ENCODE peak calls at places on chromosomes 2 and 18, in ten cellular contexts. One of them, this sample, is unnamed.

GRCh38 chr2:191245869-191246531 is 796 bp downstream of the MYO1B start:
- DNase-seq in stomach: peak; percentile 57
- DNase-seq in transverse colon: peak; percentile 69
- DNase-seq in endothelial cell of umbilical vein: peak; percentile 60
- DNase-seq in HCT116: peak; percentile 19
- DNase-seq in spleen: peak; percentile 79
- DNase-seq in GM12878: no peak
- DNase-seq in breast epithelium: peak; percentile 59
- DNase-seq in GM12891: peak; percentile 1
- DNase-seq in K562: no peak
- DNase-seq in this sample: peak; percentile 52

GRCh38 chr2:181444654-181445053 is 12.5 kb upstream of the ITGA4 start:
- DNase-seq in stomach: no peak
- DNase-seq in transverse colon: no peak
- DNase-seq in endothelial cell of umbilical vein: no peak
- DNase-seq in HCT116: no peak
- DNase-seq in spleen: no peak
- DNase-seq in GM12878: no peak
- DNase-seq in breast epithelium: no peak
- DNase-seq in GM12891: no peak
- DNase-seq in K562: no peak
- DNase-seq in this sample: no peak

GRCh38 chr2:239357954-239358754 is 42.7 kb downstream of the HDAC4 start:
- DNase-seq in stomach: no peak
- DNase-seq in transverse colon: no peak
- DNase-seq in endothelial cell of umbilical vein: no peak
- DNase-seq in HCT116: no peak
- DNase-seq in spleen: no peak
- DNase-seq in GM12878: no peak
- DNase-seq in breast epithelium: no peak
- DNase-seq in GM12891: no peak
- DNase-seq in K562: no peak
- DNase-seq in this sample: no peak

GRCh38 chr2:160694631-160695030 is 201.0 kb upstream of the RBMS1 start:
- DNase-seq in stomach: no peak
- DNase-seq in transverse colon: peak; percentile 31
- DNase-seq in endothelial cell of umbilical vein: no peak
- DNase-seq in HCT116: no peak
- DNase-seq in spleen: no peak
- DNase-seq in GM12878: no peak
- DNase-seq in breast epithelium: no peak
- DNase-seq in GM12891: no peak
- DNase-seq in K562: no peak
- DNase-seq in this sample: no peak

GRCh38 chr2:39608212-39608575 is 57.5 kb upstream of the TMEM178A start:
- DNase-seq in stomach: no peak
- DNase-seq in transverse colon: no peak
- DNase-seq in endothelial cell of umbilical vein: no peak
- DNase-seq in HCT116: no peak
- DNase-seq in spleen: no peak
- DNase-seq in GM12878: no peak
- DNase-seq in breast epithelium: no peak
- DNase-seq in GM12891: no peak
- DNase-seq in K562: no peak
- DNase-seq in this sample: no peak

GRCh38 chr2:164213916-164214315 is 407.4 kb downstream of the GRB14 start:
- DNase-seq in stomach: no peak
- DNase-seq in transverse colon: no peak
- DNase-seq in endothelial cell of umbilical vein: no peak
- DNase-seq in HCT116: no peak
- DNase-seq in spleen: no peak
- DNase-seq in GM12878: no peak
- DNase-seq in breast epithelium: no peak
- DNase-seq in GM12891: no peak
- DNase-seq in K562: no peak
- DNase-seq in this sample: no peak

GRCh38 chr18:3819933-3820332 is 370.0 kb downstream of the TGIF1 start:
- DNase-seq in stomach: no peak
- DNase-seq in transverse colon: no peak
- DNase-seq in endothelial cell of umbilical vein: no peak
- DNase-seq in HCT116: no peak
- DNase-seq in spleen: no peak
- DNase-seq in GM12878: no peak
- DNase-seq in breast epithelium: no peak
- DNase-seq in GM12891: no peak
- DNase-seq in K562: no peak
- DNase-seq in this sample: no peak

GRCh38 chr2:47767880-47768609 is 14.9 kb upstream of the MSH6 start:
- DNase-seq in stomach: peak; percentile 77
- DNase-seq in transverse colon: peak; percentile 70
- DNase-seq in endothelial cell of umbilical vein: peak; percentile 63
- DNase-seq in HCT116: peak; percentile 43
- DNase-seq in spleen: peak; percentile 95
- DNase-seq in GM12878: no peak
- DNase-seq in breast epithelium: peak; percentile 61
- DNase-seq in GM12891: peak; percentile 56
- DNase-seq in K562: peak; percentile 74
- DNase-seq in this sample: peak; percentile 38

GRCh38 chr2:236579746-236580315 is 10.2 kb downstream of the ACKR3 start:
- DNase-seq in stomach: no peak
- DNase-seq in transverse colon: no peak
- DNase-seq in endothelial cell of umbilical vein: peak; percentile 4
- DNase-seq in HCT116: no peak
- DNase-seq in spleen: no peak
- DNase-seq in GM12878: no peak
- DNase-seq in breast epithelium: no peak
- DNase-seq in GM12891: no peak
- DNase-seq in K562: no peak
- DNase-seq in this sample: no peak

GRCh38 chr2:184339966-184340365 is 258.4 kb upstream of the ZNF804A start:
- DNase-seq in stomach: no peak
- DNase-seq in transverse colon: no peak
- DNase-seq in endothelial cell of umbilical vein: peak; percentile 62
- DNase-seq in HCT116: no peak
- DNase-seq in spleen: no peak
- DNase-seq in GM12878: no peak
- DNase-seq in breast epithelium: no peak
- DNase-seq in GM12891: no peak
- DNase-seq in K562: no peak
- DNase-seq in this sample: no peak

GRCh38 chr2:240999873-241000541 is 1.6 kb downstream of the SNED1 start:
- DNase-seq in stomach: peak; percentile 20
- DNase-seq in transverse colon: peak; percentile 8
- DNase-seq in endothelial cell of umbilical vein: no peak
- DNase-seq in HCT116: no peak
- DNase-seq in spleen: peak; percentile 72
- DNase-seq in GM12878: no peak
- DNase-seq in breast epithelium: peak; percentile 49
- DNase-seq in GM12891: peak; percentile 15
- DNase-seq in K562: no peak
- DNase-seq in this sample: peak; percentile 4

GRCh38 chr18:9782073-9782857 is 74.2 kb downstream of the RAB31 start:
- DNase-seq in stomach: no peak
- DNase-seq in transverse colon: no peak
- DNase-seq in endothelial cell of umbilical vein: no peak
- DNase-seq in HCT116: no peak
- DNase-seq in spleen: no peak
- DNase-seq in GM12878: no peak
- DNase-seq in breast epithelium: no peak
- DNase-seq in GM12891: no peak
- DNase-seq in K562: no peak
- DNase-seq in this sample: no peak

GRCh38 chr18:48887294-48887904 is 63.4 kb downstream of the SMAD7 start:
- DNase-seq in stomach: no peak
- DNase-seq in transverse colon: no peak
- DNase-seq in endothelial cell of umbilical vein: no peak
- DNase-seq in HCT116: no peak
- DNase-seq in spleen: peak; percentile 30
- DNase-seq in GM12878: no peak
- DNase-seq in breast epithelium: no peak
- DNase-seq in GM12891: no peak
- DNase-seq in K562: no peak
- DNase-seq in this sample: no peak

GRCh38 chr2:28717339-28717758 is 34.3 kb upstream of the PPP1CB start:
- DNase-seq in stomach: no peak
- DNase-seq in transverse colon: peak; percentile 33
- DNase-seq in endothelial cell of umbilical vein: peak; percentile 49
- DNase-seq in HCT116: peak; percentile 67
- DNase-seq in spleen: peak; percentile 77
- DNase-seq in GM12878: no peak
- DNase-seq in breast epithelium: no peak
- DNase-seq in GM12891: no peak
- DNase-seq in K562: no peak
- DNase-seq in this sample: no peak

DNA sequence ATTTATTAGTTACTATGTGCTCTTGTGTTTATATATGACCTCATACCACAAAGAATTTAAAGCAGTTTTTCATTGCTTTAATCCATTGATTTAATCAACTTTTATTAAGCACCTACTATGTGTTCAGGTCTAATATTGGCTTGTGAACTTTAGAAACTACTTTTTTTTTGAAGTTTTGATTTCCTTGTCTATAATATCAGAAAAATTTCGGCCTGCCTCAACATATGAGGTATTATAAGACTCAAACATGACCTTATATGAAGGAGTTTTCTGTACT is 117.7 kb downstream of the ZNF521 start:
- DNase-seq in stomach: no peak
- DNase-seq in transverse colon: no peak
- DNase-seq in endothelial cell of umbilical vein: no peak
- DNase-seq in HCT116: no peak
- DNase-seq in spleen: no peak
- DNase-seq in GM12878: no peak
- DNase-seq in breast epithelium: no peak
- DNase-seq in GM12891: no peak
- DNase-seq in K562: no peak
- DNase-seq in this sample: no peak
- TF ChIP-seq POLR2A in stomach: no peak
- TF ChIP-seq POLR2A in transverse colon: no peak
- TF ChIP-seq POLR2A in endothelial cell of umbilical vein: no peak
- TF ChIP-seq POLR2A in HCT116: no peak
- TF ChIP-seq POLR2A in spleen: no peak
- TF ChIP-seq POLR2A in GM12878: no peak
- TF ChIP-seq POLR2A in breast epithelium: no peak
- TF ChIP-seq POLR2A in GM12891: no peak
- TF ChIP-seq POLR2A in K562: no peak
- TF ChIP-seq POLR2A in this sample: no peak

DNA sequence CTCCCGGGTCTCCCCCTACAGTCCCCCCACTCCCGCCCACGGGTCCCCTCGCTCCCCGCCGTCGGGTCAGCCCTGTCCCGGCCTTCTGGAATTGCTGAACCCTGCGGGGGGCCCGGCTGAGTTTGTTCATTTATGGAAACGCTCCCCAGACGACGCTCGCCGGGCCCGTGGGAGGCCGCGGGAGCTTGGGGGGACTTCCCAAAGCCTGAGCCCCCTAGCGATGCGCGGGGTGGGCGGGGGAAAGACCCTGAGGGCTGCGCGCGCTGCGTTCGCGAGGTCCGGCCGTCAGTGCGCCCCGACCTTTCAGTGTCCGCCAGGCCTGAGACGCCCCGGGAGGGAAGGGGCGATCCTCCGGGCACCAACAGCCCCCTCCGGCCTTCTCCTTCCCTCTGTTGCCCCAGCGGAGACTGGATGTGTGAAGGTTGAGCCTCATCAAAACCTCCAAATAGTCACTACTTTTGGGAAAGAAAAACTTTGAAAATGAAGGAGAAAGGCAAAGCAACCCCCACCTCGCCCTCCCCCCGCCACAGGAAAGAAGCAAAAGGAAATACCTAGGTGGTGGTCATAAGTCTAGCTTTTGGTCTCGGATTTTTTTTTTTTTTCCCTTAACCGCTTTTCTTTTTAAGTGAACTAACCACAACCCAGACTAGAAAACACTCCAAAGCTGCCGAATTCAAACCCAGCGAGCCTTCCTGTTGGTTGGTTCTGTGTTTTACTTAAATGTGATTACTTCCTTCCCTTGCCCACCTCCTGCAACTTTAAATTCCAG is 509 bp upstream of the CYS1 start:
- DNase-seq in stomach: no peak
- DNase-seq in transverse colon: no peak
- DNase-seq in endothelial cell of umbilical vein: no peak
- DNase-seq in HCT116: no peak
- DNase-seq in spleen: no peak
- DNase-seq in GM12878: no peak
- DNase-seq in breast epithelium: no peak
- DNase-seq in GM12891: no peak
- DNase-seq in K562: peak; percentile 11
- DNase-seq in this sample: no peak
- TF ChIP-seq POLR2AphosphoS5 in stomach: no peak
- TF ChIP-seq POLR2AphosphoS5 in transverse colon: no peak
- TF ChIP-seq POLR2AphosphoS5 in endothelial cell of umbilical vein: no peak
- TF ChIP-seq POLR2AphosphoS5 in HCT116: no peak
- TF ChIP-seq POLR2AphosphoS5 in spleen: no peak
- TF ChIP-seq POLR2AphosphoS5 in GM12878: peak; percentile 53
- TF ChIP-seq POLR2AphosphoS5 in breast epithelium: no peak
- TF ChIP-seq POLR2AphosphoS5 in GM12891: no peak
- TF ChIP-seq POLR2AphosphoS5 in K562: no peak
- TF ChIP-seq POLR2AphosphoS5 in this sample: no peak

DNA sequence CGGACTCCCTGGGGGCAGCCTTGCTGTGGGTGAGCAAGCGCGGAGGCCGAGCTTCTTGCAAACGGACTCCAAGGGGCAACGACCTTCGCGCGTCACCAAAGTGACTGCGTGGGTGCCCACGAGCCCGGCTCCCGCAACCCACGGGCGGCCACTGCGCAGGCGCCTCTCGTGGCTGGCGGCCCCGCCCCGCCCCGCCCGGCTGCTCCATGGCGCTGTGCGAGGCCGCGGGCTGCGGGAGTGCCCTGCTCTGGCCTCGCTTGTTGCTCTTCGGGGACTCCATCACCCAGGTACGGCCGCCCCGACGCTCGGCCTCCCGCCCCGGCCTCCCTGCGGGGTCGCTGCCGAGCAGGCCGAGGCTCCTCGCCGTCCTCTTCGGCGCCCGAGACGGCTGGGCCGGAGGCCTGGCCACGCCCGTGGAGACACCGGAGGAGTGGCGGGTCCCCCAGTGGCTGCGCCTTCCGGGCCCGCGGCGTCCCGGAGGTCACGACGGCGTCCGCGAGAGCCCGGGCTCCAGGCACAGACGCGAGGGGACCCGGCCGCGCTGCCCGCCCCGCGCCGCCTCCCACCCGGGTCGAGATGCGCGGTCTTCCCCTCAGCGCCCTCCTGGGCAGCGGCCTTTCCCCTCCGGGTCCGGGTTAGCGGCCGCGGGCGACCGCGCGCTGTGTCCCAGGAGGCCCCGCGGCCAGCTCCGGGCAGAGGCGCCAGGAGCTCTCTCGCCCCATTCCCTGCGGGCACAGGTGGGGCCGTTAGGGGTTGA is at the start of gene IAH1:
- DNase-seq in stomach: peak; percentile 63
- DNase-seq in transverse colon: peak; percentile 71
- DNase-seq in endothelial cell of umbilical vein: peak; percentile 60
- DNase-seq in HCT116: no peak
- DNase-seq in spleen: peak; percentile 93
- DNase-seq in GM12878: no peak
- DNase-seq in breast epithelium: no peak
- DNase-seq in GM12891: peak; percentile 64
- DNase-seq in K562: no peak
- DNase-seq in this sample: peak; percentile 39
- TF ChIP-seq POLR2A in stomach: no peak
- TF ChIP-seq POLR2A in transverse colon: no peak
- TF ChIP-seq POLR2A in endothelial cell of umbilical vein: peak; percentile 66
- TF ChIP-seq POLR2A in HCT116: peak; percentile 38
- TF ChIP-seq POLR2A in spleen: no peak
- TF ChIP-seq POLR2A in GM12878: peak; percentile 87
- TF ChIP-seq POLR2A in breast epithelium: no peak
- TF ChIP-seq POLR2A in GM12891: no peak
- TF ChIP-seq POLR2A in K562: no peak
- TF ChIP-seq POLR2A in this sample: peak; percentile 63

GRCh38 chr2:147546109-147546508 is 298.7 kb upstream of the ACVR2A start:
- DNase-seq in stomach: no peak
- DNase-seq in transverse colon: no peak
- DNase-seq in endothelial cell of umbilical vein: no peak
- DNase-seq in HCT116: no peak
- DNase-seq in spleen: no peak
- DNase-seq in GM12878: no peak
- DNase-seq in breast epithelium: no peak
- DNase-seq in GM12891: no peak
- DNase-seq in K562: no peak
- DNase-seq in this sample: no peak
- TF ChIP-seq POLR2AphosphoS5 in stomach: no peak
- TF ChIP-seq POLR2AphosphoS5 in transverse colon: no peak
- TF ChIP-seq POLR2AphosphoS5 in endothelial cell of umbilical vein: no peak
- TF ChIP-seq POLR2AphosphoS5 in HCT116: no peak
- TF ChIP-seq POLR2AphosphoS5 in spleen: no peak
- TF ChIP-seq POLR2AphosphoS5 in GM12878: no peak
- TF ChIP-seq POLR2AphosphoS5 in breast epithelium: no peak
- TF ChIP-seq POLR2AphosphoS5 in GM12891: no peak
- TF ChIP-seq POLR2AphosphoS5 in K562: no peak
- TF ChIP-seq POLR2AphosphoS5 in this sample: no peak

This sample was measured in prostate gland.